ENCODE peak calls at places on chromosomes 12 and 14, in nine cellular contexts. L is A172; D is small intestine; U is stimulated activated CD4-positive, alpha-beta T cell treated with anti-CD3 and anti-CD28 coated beads, Interleukin-2, amount 100 ng/mL, for 24 hours; R is type B pancreatic cell; F is gastrocnemius medialis; S is Right ventricle myocardium superior; O is WTC11; I is effector memory CD8-positive, alpha-beta T cell. C is an unnamed sample.

GRCh38 chr12:43111608-43112007 is 440.4 kb downstream of the ADAMTS20 start:
- DNase-seq in L (no peak), D (no peak), U (no peak), R (no peak), F (no peak), S (no peak), O (no peak), I (no peak), C (no peak)

GRCh38 chr14:97655169-97655948 is 858.2 kb downstream of the VRK1 start:
- DNase-seq in L (no peak), D (no peak), U (no peak), R (no peak), F (no peak), S (no peak), O (no peak), I (no peak), C (no peak)

GRCh38 chr14:74019743-74020142 is 594 bp downstream of the BBOF1 start:
- DNase-seq in L (peak), D (no peak), U (no peak), R (no peak), F (no peak), S (no peak), O (no peak), I (no peak), C (no peak)

GRCh38 chr14:50773632-50774541 is 57.1 kb downstream of the NIN start:
- DNase-seq in L (peak), D (peak), U (peak), R (no peak), F (no peak), S (no peak), O (peak), I (no peak), C (peak)

GRCh38 chr12:50103767-50104321 is at the start of gene GPD1:
- DNase-seq in L (peak), D (peak), U (peak), R (no peak), F (peak), S (peak), O (peak), I (no peak), C (no peak)

GRCh38 chr14:92531151-92531873 is 17.7 kb downstream of the RIN3 start:
- DNase-seq in L (peak), D (peak), U (peak), R (no peak), F (no peak), S (no peak), O (no peak), I (peak), C (no peak)

GRCh38 chr14:74658535-74659130 is 46.6 kb upstream of the LTBP2 start:
- DNase-seq in L (peak), D (no peak), U (no peak), R (no peak), F (no peak), S (no peak), O (no peak), I (no peak), C (no peak)

GRCh38 chr14:61537567-61538463 is 157.5 kb upstream of the HIF1A start:
- DNase-seq in L (peak), D (peak), U (peak), R (no peak), F (no peak), S (no peak), O (no peak), I (no peak), C (peak)

GRCh38 chr14:91509083-91509877 is 830 bp downstream of the PPP4R3A start:
- DNase-seq in L (no peak), D (peak), U (peak), R (peak), F (peak), S (peak), O (peak), I (peak), C (peak)

GRCh38 chr12:12445165-12445881 is 88.4 kb downstream of the BORCS5 start:
- DNase-seq in L (no peak), D (no peak), U (no peak), R (no peak), F (no peak), S (no peak), O (no peak), I (no peak), C (no peak)

C was measured in NCI-H460.